ENCODE peak calls at places on chromosomes 5 and 9, in five cellular contexts. U is hepatocyte, P is fibroblast of mammary gland, K is fibroblast of lung, H is WERI-Rb-1. I is an unnamed sample.

GRCh38 chr5:157657516-157657915 is 5.3 kb upstream of the SOX30 start:
- DNase-seq in U (no peak), P (no peak), K (no peak), H (no peak), I (no peak)

GRCh38 chr9:4214506-4214905 is 85.4 kb downstream of the GLIS3 start:
- DNase-seq in U (no peak), P (peak; percentile 64), K (no peak), H (no peak), I (no peak)

GRCh38 chr5:159906463-159906862 is 9.8 kb upstream of the ADRA1B start:
- DNase-seq in U (no peak), P (no peak), K (peak; percentile 53), H (no peak), I (no peak)

GRCh38 chr5:149205625-149206523 is 64.6 kb downstream of the ABLIM3 start:
- DNase-seq in U (no peak), P (peak; percentile 89), K (peak; percentile 89), H (no peak), I (no peak)

GRCh38 chr9:114093761-114094505 is 5.2 kb downstream of the KIF12 start:
- DNase-seq in U (no peak), P (no peak), K (no peak), H (no peak), I (no peak)

GRCh38 chr5:135718151-135718550 is 116.3 kb upstream of the SLC25A48 start:
- DNase-seq in U (peak; percentile 58), P (peak; percentile 70), K (peak; percentile 50), H (no peak), I (no peak)

GRCh38 chr9:133715866-133716563 is 22.1 kb downstream of the SARDH start:
- DNase-seq in U (peak; percentile 59), P (peak; percentile 18), K (peak; percentile 36), H (peak; percentile 73), I (no peak)

GRCh38 chr5:144680711-144681110 is 510.0 kb downstream of the KCTD16 start:
- DNase-seq in U (no peak), P (no peak), K (no peak), H (no peak), I (no peak)

GRCh38 chr5:167814828-167815227 is 476.6 kb upstream of the WWC1 start:
- DNase-seq in U (no peak), P (peak; percentile 97), K (peak; percentile 100), H (no peak), I (peak; percentile 92)

GRCh38 chr5:125786021-125786420 is 637.2 kb upstream of the GRAMD2B start:
- DNase-seq in U (no peak), P (no peak), K (no peak), H (no peak), I (no peak)

GRCh38 chr9:119986205-119986604 is 593.8 kb downstream of the CDK5RAP2 start:
- DNase-seq in U (no peak), P (no peak), K (no peak), H (peak; percentile 18), I (no peak)

GRCh38 chr5:156479864-156480263 is 152.9 kb downstream of the SGCD start:
- DNase-seq in U (no peak), P (peak; percentile 85), K (peak; percentile 14), H (peak; percentile 54), I (no peak)

GRCh38 chr5:107779472-107779871 is 108.7 kb upstream of the EFNA5 start:
- DNase-seq in U (no peak), P (no peak), K (no peak), H (no peak), I (no peak)

GRCh38 chr5:24368121-24368520 is 276.7 kb downstream of the CDH10 start:
- DNase-seq in U (no peak), P (no peak), K (no peak), H (no peak), I (no peak)

GRCh38 chr9:108073823-108074222 is 584.3 kb upstream of the KLF4 start:
- DNase-seq in U (no peak), P (no peak), K (no peak), H (no peak), I (no peak)

GRCh38 chr9:36135791-36136276 is 699 bp upstream of the GLIPR2 start:
- DNase-seq in U (no peak), P (no peak), K (no peak), H (no peak), I (no peak)

GRCh38 chr5:31130682-31131081 is 62.8 kb upstream of the CDH6 start:
- DNase-seq in U (no peak), P (no peak), K (no peak), H (no peak), I (no peak)

GRCh38 chr9:38331141-38331540 is 61.4 kb upstream of the ALDH1B1 start:
- DNase-seq in U (no peak), P (no peak), K (no peak), H (no peak), I (no peak)

GRCh38 chr9:108620767-108621166 is 235.0 kb downstream of the ACTL7B start:
- DNase-seq in U (no peak), P (peak; percentile 25), K (peak; percentile 45), H (no peak), I (no peak)

GRCh38 chr5:88503065-88503394 is 234.4 kb upstream of the TMEM161B start:
- DNase-seq in U (no peak), P (no peak), K (peak; percentile 25), H (no peak), I (no peak)
- H3K4me3 ChIP-seq in U (no peak overlapping the region), P (peak overlapping the region; percentile 42), K (peak overlapping the region; percentile 34), H (no peak overlapping the region), I (no peak overlapping the region)

GRCh38 chr5:154754460-154755360 is 467 bp upstream of the LARP1 start:
- DNase-seq in U (peak; percentile 100), P (peak; percentile 98), K (peak; percentile 98), H (peak; percentile 100), I (peak; percentile 95)
- TF ChIP-seq CTCF in U (peak; percentile 47), P (peak; percentile 26), K (peak; percentile 16), H (peak; percentile 53), I (peak; percentile 43)

GRCh38 chr9:14323969-14324366 is 10.0 kb upstream of the NFIB start:
- DNase-seq in U (no peak), P (no peak), K (no peak), H (no peak), I (no peak)
- H3K4me3 ChIP-seq in U (no peak overlapping the region), P (no peak overlapping the region), K (no peak overlapping the region), H (no peak overlapping the region), I (no peak overlapping the region)

GRCh38 chr9:32550609-32551490 is 1.3 kb upstream of the SMIM27 start:
- DNase-seq in U (peak; percentile 96), P (peak; percentile 83), K (peak; percentile 89), H (peak; percentile 98), I (peak; percentile 81)
- TF ChIP-seq CTCF in U (peak; percentile 17), P (no peak), K (no peak), H (peak; percentile 7), I (no peak)

I was measured in retinal pigment epithelial cell.